ENCODE peak calls at places on chromosomes 2 and 18, in seven cellular contexts. T, P, W, G, Q, M and D are unnamed samples.

GRCh38 chr2:199458806-199459285 is 1.1 kb upstream of the SATB2 start:
- DNase-seq in T (peak; percentile 78), G (no peak), M (no peak), Q (peak; percentile 54), P (no peak), W (peak; percentile 35), D (no peak)

GRCh38 chr2:186995092-186995491 is 146.1 kb upstream of the ZSWIM2 start:
- DNase-seq in T (no peak), G (no peak), Q (no peak), W (peak; percentile 39), P (no peak), M (peak; percentile 25), D (no peak)

GRCh38 chr2:40192864-40193669 is 258.8 kb downstream of the SLC8A1 start:
- DNase-seq in P (no peak), W (peak; percentile 37), G (no peak), T (no peak), Q (no peak), M (no peak), D (no peak)

GRCh38 chr2:43142921-43143438 is 83.4 kb downstream of the ZFP36L2 start:
- DNase-seq in T (no peak), G (no peak), P (no peak), W (no peak), M (no peak), Q (no peak), D (no peak)

GRCh38 chr2:218166791-218167190 is at the start of gene CXCR1:
- DNase-seq in M (no peak), Q (no peak), W (no peak), G (no peak), P (no peak), T (no peak), D (no peak)

GRCh38 chr2:215430528-215431187 is 5.2 kb downstream of the FN1 start:
- DNase-seq in M (peak; percentile 54), Q (no peak), T (no peak), G (no peak), W (peak; percentile 71), P (no peak), D (no peak)

GRCh38 chr2:196274387-196274809 is 103.0 kb upstream of the STK17B start:
- DNase-seq in Q (no peak), T (no peak), M (peak; percentile 63), W (peak; percentile 56), P (peak; percentile 20), G (no peak), D (no peak)

GRCh38 chr2:224520064-224520463 is 65.1 kb downstream of the CUL3 start:
- DNase-seq in P (no peak), W (peak; percentile 92), T (no peak), G (no peak), Q (no peak), M (peak; percentile 54), D (no peak)

GRCh38 chr18:11689972-11690570 is 1.0 kb downstream of the GNAL start:
- DNase-seq in Q (no peak), P (no peak), T (no peak), W (peak; percentile 2), M (no peak), G (peak; percentile 19), D (no peak)

GRCh38 chr18:54222922-54223567 is 1.4 kb downstream of the MBD2 start:
- DNase-seq in W (no peak), M (no peak), Q (no peak), P (peak; percentile 9), T (no peak), G (no peak), D (no peak)

GRCh38 chr2:226211439-226211838 is 588.2 kb downstream of the IRS1 start:
- DNase-seq in P (no peak), Q (no peak), W (peak; percentile 63), T (no peak), G (no peak), M (peak; percentile 72), D (no peak)

GRCh38 chr2:135164431-135164830 is 112.3 kb downstream of the RAB3GAP1 start:
- DNase-seq in P (no peak), W (peak; percentile 89), G (no peak), M (peak; percentile 85), Q (no peak), T (no peak), D (no peak)

GRCh38 chr2:238987352-238987981 is 139.6 kb downstream of the TWIST2 start:
- DNase-seq in P (no peak), Q (no peak), M (no peak), T (no peak), W (no peak), G (no peak), D (no peak)

GRCh38 chr2:3823748-3824147 is 120.4 kb downstream of the DCDC2C start:
- DNase-seq in W (peak; percentile 26), M (no peak), P (no peak), T (no peak), Q (no peak), G (no peak), D (no peak)

DNA sequence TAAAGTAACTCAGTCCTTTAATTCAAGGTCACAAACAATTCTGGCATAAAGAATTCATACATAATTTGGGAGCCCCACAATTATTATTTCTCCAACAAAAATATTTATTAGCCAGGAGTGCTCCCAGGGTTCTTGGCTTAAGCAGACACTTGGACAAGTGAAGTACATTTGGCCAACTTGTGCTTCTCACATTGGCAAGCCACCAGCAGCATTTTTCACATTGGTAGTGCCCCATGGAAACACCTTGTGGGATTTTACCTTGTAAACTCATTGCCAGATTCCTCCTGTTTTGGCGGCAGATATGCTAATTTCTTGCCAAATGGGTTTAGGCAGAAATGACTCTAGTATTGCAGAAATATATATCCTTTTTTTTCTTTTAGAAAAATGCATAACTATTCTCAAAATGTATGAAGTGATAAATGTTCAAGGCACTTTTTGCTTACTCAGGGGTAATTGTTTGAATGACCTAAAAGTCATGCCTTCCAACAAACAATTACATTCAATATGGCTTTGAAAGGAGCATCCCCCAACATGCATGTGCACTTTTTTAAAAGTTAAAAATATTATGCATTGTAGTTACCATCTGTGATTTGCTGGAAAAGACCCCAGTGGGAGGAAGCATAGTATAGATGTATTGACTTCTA is 113.5 kb downstream of the CSRNP3 start:
- DNase-seq in G (no peak), P (no peak), Q (no peak), W (no peak), M (no peak), T (no peak), D (no peak)
- H3K27ac ChIP-seq in G (no peak overlapping the region), P (no peak overlapping the region), Q (no peak overlapping the region), W (no peak overlapping the region), M (no peak overlapping the region), T (no peak overlapping the region), D (no peak overlapping the region)

DNA sequence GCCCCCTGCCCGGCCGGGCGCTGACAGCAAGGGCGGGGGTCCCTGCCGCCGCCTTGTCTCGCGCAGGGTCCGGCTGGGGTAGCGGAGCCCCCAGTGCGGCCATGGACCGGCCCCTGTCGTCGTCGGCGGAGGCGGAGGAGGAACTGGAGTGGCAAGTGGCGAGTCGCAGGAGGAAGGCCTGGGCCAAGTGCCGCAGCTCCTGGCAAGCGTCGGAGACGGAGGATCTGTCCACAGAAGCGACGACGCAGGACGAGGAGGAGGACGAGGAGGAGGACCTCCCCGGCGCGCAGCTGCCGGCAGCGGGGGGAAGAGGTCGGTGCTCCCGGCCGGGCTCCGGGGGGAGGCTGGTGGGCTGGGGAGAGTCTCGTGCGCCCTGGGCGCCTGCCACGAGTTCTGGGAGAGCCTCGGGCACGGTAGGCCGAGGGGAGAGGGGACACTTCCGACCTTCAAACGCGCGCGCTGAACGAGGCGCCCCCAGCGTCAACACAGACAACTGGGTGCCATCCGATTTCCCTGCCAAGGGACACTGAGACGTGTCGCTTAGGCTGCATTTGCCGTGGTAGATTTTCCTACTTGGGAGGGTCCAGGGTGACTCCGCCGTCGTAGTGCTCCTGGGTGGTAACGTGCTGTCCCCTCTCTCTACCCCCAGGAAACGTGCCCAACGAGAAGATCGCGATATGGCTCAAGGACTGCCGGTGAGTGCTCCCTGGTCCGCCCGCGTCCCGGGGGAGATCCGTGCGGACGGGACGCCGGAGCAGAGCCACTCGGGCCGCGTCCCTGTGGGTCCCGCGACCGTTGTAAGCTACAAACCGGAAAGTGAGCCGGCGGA is 650 bp downstream of the ITPRID2 start:
- DNase-seq in M (peak; percentile 46), P (peak; percentile 79), T (peak; percentile 88), W (peak; percentile 55), G (peak; percentile 82), Q (peak; percentile 84), D (peak; percentile 65)
- TF ChIP-seq CTCF in M (peak; percentile 23), P (no peak), T (no peak), W (no peak), G (peak; percentile 32), Q (peak; percentile 13), D (no peak)

DNA sequence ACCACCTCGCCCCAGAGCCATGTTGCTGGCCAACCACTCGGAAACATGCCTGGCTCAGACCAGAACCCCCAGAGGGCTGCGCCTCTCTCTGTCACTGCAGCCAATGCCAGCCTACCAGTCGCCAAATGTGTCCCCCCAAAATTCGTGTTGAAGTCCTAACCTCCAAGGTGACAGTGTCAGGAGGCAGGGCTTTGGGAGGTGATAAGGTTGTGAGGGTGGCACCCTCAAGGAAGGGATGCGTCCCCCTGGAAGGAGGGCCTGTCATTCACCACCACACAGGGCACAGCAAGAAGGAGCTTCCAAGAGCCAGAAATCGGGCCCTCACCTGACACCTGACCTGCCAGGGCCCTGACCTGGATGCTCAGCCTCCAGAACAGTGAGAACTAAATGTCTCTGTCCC is 291.9 kb upstream of the SALL3 start:
- DNase-seq in P (no peak), T (no peak), W (no peak), Q (no peak), M (no peak), G (no peak), D (no peak)
- H3K27ac ChIP-seq in P (no peak overlapping the region), T (no peak overlapping the region), W (no peak overlapping the region), Q (no peak overlapping the region), M (no peak overlapping the region), G (no peak overlapping the region), D (no peak overlapping the region)

DNA sequence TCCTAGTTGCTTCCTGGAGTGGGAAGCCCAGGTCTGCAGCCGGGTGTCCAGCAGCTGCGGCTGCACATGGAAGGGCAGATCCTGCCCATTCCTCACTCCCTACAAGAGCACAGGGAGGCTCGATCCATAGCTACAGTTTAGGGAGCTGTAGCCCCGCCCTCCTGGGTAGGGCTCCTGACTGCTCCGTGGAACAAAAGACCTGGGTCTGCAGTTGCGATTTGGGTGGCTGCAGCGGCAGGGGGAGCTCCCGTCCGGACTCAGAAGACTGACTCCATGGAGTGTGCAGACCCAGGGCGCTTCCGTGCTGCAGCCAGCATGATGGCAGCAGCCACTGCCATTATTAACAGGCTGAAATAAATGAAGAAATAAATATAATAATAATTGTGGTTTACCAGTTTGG is 157.3 kb downstream of the CTNNA2 start:
- DNase-seq in M (no peak), P (no peak), G (no peak), T (no peak), Q (peak; percentile 29), W (no peak), D (no peak)
- TF ChIP-seq CTCF in M (no peak), P (no peak), G (no peak), T (no peak), Q (no peak), W (no peak), D (no peak)

GRCh38 chr2:129812071-129812470 is 167.4 kb upstream of the RAB6C start:
- DNase-seq in M (no peak), G (no peak), T (no peak), Q (peak; percentile 75), P (peak; percentile 62), W (no peak), D (no peak)
- H3K27ac ChIP-seq in M (no peak overlapping the region), G (no peak overlapping the region), T (no peak overlapping the region), Q (no peak overlapping the region), P (no peak overlapping the region), W (no peak overlapping the region), D (no peak overlapping the region)